ENCODE peak calls at places on chromosome 2, in six cellular contexts. One of them, this sample, is unnamed.

GRCh38 chr2:173831312-173832229 is 133.6 kb downstream of the SP3 start:
- DNase-seq in IMR-90: peak; percentile 68
- DNase-seq in NB4: peak; percentile 72
- DNase-seq in body of pancreas: peak; percentile 43
- DNase-seq in SJCRH30: no peak
- DNase-seq in mucosa of descending colon: peak; percentile 25
- DNase-seq in this sample: peak; percentile 21

GRCh38 chr2:69366-70344 is 23.4 kb upstream of the FAM110C start:
- DNase-seq in body of pancreas: peak; percentile 64
- DNase-seq in IMR-90: no peak
- DNase-seq in mucosa of descending colon: peak; percentile 76
- DNase-seq in SJCRH30: no peak
- DNase-seq in NB4: no peak
- DNase-seq in this sample: no peak

GRCh38 chr2:45439788-45440773 is 171.0 kb downstream of the SRBD1 start:
- DNase-seq in IMR-90: peak; percentile 45
- DNase-seq in SJCRH30: no peak
- DNase-seq in mucosa of descending colon: no peak
- DNase-seq in body of pancreas: no peak
- DNase-seq in NB4: no peak
- DNase-seq in this sample: no peak

GRCh38 chr2:2269989-2270562 is 61.0 kb downstream of the MYT1L start:
- DNase-seq in body of pancreas: no peak
- DNase-seq in NB4: no peak
- DNase-seq in mucosa of descending colon: no peak
- DNase-seq in IMR-90: no peak
- DNase-seq in SJCRH30: no peak
- DNase-seq in this sample: no peak

GRCh38 chr2:75627902-75628504 is 18.6 kb upstream of the MRPL19 start:
- DNase-seq in mucosa of descending colon: peak; percentile 72
- DNase-seq in NB4: peak; percentile 76
- DNase-seq in IMR-90: peak; percentile 80
- DNase-seq in SJCRH30: peak; percentile 72
- DNase-seq in body of pancreas: peak; percentile 88
- DNase-seq in this sample: peak; percentile 83

GRCh38 chr2:222904557-222905258 is 43.9 kb downstream of the ACSL3 start:
- DNase-seq in IMR-90: peak; percentile 97
- DNase-seq in body of pancreas: no peak
- DNase-seq in mucosa of descending colon: no peak
- DNase-seq in SJCRH30: no peak
- DNase-seq in NB4: no peak
- DNase-seq in this sample: no peak

GRCh38 chr2:88735853-88736252 is 44.4 kb downstream of the RPIA start:
- DNase-seq in NB4: peak; percentile 22
- DNase-seq in mucosa of descending colon: no peak
- DNase-seq in IMR-90: no peak
- DNase-seq in SJCRH30: no peak
- DNase-seq in body of pancreas: no peak
- DNase-seq in this sample: no peak

GRCh38 chr2:236036045-236036444 is 132.1 kb downstream of the GBX2 start:
- DNase-seq in SJCRH30: no peak
- DNase-seq in body of pancreas: no peak
- DNase-seq in IMR-90: no peak
- DNase-seq in NB4: no peak
- DNase-seq in mucosa of descending colon: no peak
- DNase-seq in this sample: no peak

GRCh38 chr2:38013158-38013752 is 62.7 kb downstream of the CYP1B1 start:
- DNase-seq in IMR-90: peak; percentile 53
- DNase-seq in NB4: peak; percentile 19
- DNase-seq in body of pancreas: no peak
- DNase-seq in mucosa of descending colon: no peak
- DNase-seq in SJCRH30: no peak
- DNase-seq in this sample: no peak

GRCh38 chr2:8691859-8692437 is 10.1 kb downstream of the ID2 start:
- DNase-seq in IMR-90: no peak
- DNase-seq in mucosa of descending colon: no peak
- DNase-seq in NB4: no peak
- DNase-seq in body of pancreas: no peak
- DNase-seq in SJCRH30: no peak
- DNase-seq in this sample: no peak

GRCh38 chr2:215664847-215665525 is 229.1 kb upstream of the FN1 start:
- DNase-seq in body of pancreas: no peak
- DNase-seq in IMR-90: peak; percentile 93
- DNase-seq in NB4: peak; percentile 90
- DNase-seq in SJCRH30: no peak
- DNase-seq in mucosa of descending colon: no peak
- DNase-seq in this sample: peak; percentile 91

GRCh38 chr2:158665536-158666302 is 129.4 kb upstream of the DAPL1 start:
- DNase-seq in NB4: no peak
- DNase-seq in SJCRH30: no peak
- DNase-seq in mucosa of descending colon: no peak
- DNase-seq in body of pancreas: no peak
- DNase-seq in IMR-90: peak; percentile 76
- DNase-seq in this sample: no peak

GRCh38 chr2:108260773-108261172 is 21.0 kb downstream of the SULT1C3 start:
- DNase-seq in body of pancreas: no peak
- DNase-seq in NB4: no peak
- DNase-seq in SJCRH30: no peak
- DNase-seq in IMR-90: no peak
- DNase-seq in mucosa of descending colon: no peak
- DNase-seq in this sample: no peak

GRCh38 chr2:160308476-160308875 is 108.4 kb upstream of the ITGB6 start:
- DNase-seq in IMR-90: no peak
- DNase-seq in mucosa of descending colon: no peak
- DNase-seq in NB4: no peak
- DNase-seq in SJCRH30: no peak
- DNase-seq in body of pancreas: peak; percentile 13
- DNase-seq in this sample: no peak

GRCh38 chr2:28610583-28611201 is 114.8 kb downstream of the PLB1 start:
- DNase-seq in NB4: peak; percentile 46
- DNase-seq in SJCRH30: no peak
- DNase-seq in mucosa of descending colon: no peak
- DNase-seq in body of pancreas: peak; percentile 41
- DNase-seq in IMR-90: peak; percentile 96
- DNase-seq in this sample: no peak

GRCh38 chr2:240463866-240464481 is 28.5 kb downstream of the GPC1 start:
- DNase-seq in IMR-90: no peak
- DNase-seq in NB4: no peak
- DNase-seq in mucosa of descending colon: no peak
- DNase-seq in SJCRH30: peak; percentile 4
- DNase-seq in body of pancreas: peak; percentile 6
- DNase-seq in this sample: no peak

GRCh38 chr2:11203480-11203879 is 48.2 kb downstream of the SLC66A3 start:
- DNase-seq in SJCRH30: no peak
- DNase-seq in body of pancreas: no peak
- DNase-seq in NB4: peak; percentile 73
- DNase-seq in IMR-90: peak; percentile 69
- DNase-seq in mucosa of descending colon: no peak
- DNase-seq in this sample: peak; percentile 29

GRCh38 chr2:240187989-240188590 is 47.6 kb upstream of the OTOS start:
- DNase-seq in SJCRH30: no peak
- DNase-seq in mucosa of descending colon: no peak
- DNase-seq in NB4: no peak
- DNase-seq in IMR-90: no peak
- DNase-seq in body of pancreas: no peak
- DNase-seq in this sample: no peak

GRCh38 chr2:188976545-188977268 is 2.5 kb downstream of the COL3A1 start:
- DNase-seq in IMR-90: peak; percentile 81
- DNase-seq in body of pancreas: peak; percentile 15
- DNase-seq in SJCRH30: no peak
- DNase-seq in mucosa of descending colon: no peak
- DNase-seq in NB4: no peak
- DNase-seq in this sample: peak; percentile 77
- H3K4me3 ChIP-seq in IMR-90: peak overlapping the region; percentile 62
- H3K4me3 ChIP-seq in body of pancreas: no peak overlapping the region
- H3K4me3 ChIP-seq in SJCRH30: no peak overlapping the region
- H3K4me3 ChIP-seq in mucosa of descending colon: no peak overlapping the region
- H3K4me3 ChIP-seq in NB4: no peak overlapping the region
- H3K4me3 ChIP-seq in this sample: no peak overlapping the region

GRCh38 chr2:120949027-120949956 is 213.6 kb downstream of the GLI2 start:
- DNase-seq in IMR-90: no peak
- DNase-seq in SJCRH30: peak; percentile 35
- DNase-seq in mucosa of descending colon: no peak
- DNase-seq in body of pancreas: peak; percentile 82
- DNase-seq in NB4: peak; percentile 44
- DNase-seq in this sample: no peak
- H3K4me3 ChIP-seq in IMR-90: no peak overlapping the region
- H3K4me3 ChIP-seq in SJCRH30: no peak overlapping the region
- H3K4me3 ChIP-seq in mucosa of descending colon: no peak overlapping the region
- H3K4me3 ChIP-seq in body of pancreas: no peak overlapping the region
- H3K4me3 ChIP-seq in NB4: no peak overlapping the region
- H3K4me3 ChIP-seq in this sample: no peak overlapping the region

DNA sequence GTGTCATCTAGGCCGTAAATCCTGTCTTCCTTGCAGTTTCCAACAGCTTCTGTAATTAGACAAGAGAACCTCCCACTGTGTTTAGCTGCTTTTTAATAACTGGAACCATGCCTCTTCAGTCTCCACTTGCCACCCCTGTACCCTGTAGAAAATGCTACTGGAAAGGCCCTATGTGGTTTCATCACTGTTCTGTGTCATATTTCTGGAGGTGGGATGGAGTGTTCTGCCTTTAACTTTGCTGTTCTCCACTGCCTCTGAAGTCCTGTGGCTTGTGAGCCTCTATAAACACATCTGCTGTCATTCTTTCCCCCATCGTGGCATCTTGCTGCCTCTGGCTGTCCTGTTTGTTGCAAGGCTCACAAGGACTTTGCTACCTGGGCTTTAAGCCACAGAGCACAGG is 17.9 kb downstream of the MGAT5 start:
- DNase-seq in mucosa of descending colon: no peak
- DNase-seq in body of pancreas: no peak
- DNase-seq in SJCRH30: no peak
- DNase-seq in NB4: no peak
- DNase-seq in IMR-90: no peak
- DNase-seq in this sample: peak; percentile 23
- H3K4me3 ChIP-seq in mucosa of descending colon: no peak overlapping the region
- H3K4me3 ChIP-seq in body of pancreas: no peak overlapping the region
- H3K4me3 ChIP-seq in SJCRH30: no peak overlapping the region
- H3K4me3 ChIP-seq in NB4: no peak overlapping the region
- H3K4me3 ChIP-seq in IMR-90: no peak overlapping the region
- H3K4me3 ChIP-seq in this sample: no peak overlapping the region

DNA sequence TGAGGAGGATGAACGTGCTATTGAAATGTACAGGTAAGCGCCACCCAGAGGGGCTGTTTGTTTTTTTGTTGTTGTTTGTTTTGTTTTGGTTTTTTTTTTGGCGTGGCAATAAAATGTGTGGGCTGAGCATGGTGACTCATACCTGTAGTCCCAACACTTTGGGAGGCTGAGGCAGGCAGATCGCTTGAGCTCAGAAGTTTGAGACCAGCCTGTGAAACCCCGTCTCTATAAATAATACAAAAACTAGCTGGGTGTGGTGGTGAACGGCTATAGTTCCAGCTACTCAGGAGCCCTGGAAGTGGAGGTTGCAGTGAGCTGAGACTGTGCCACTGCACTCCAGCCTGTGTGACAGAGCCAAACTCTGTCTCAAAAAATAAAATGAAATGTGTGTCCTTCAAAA is 6.2 kb downstream of the PDCL3 start:
- DNase-seq in mucosa of descending colon: no peak
- DNase-seq in IMR-90: no peak
- DNase-seq in NB4: no peak
- DNase-seq in SJCRH30: no peak
- DNase-seq in body of pancreas: no peak
- DNase-seq in this sample: no peak
- H3K4me3 ChIP-seq in mucosa of descending colon: no peak overlapping the region
- H3K4me3 ChIP-seq in IMR-90: no peak overlapping the region
- H3K4me3 ChIP-seq in NB4: no peak overlapping the region
- H3K4me3 ChIP-seq in SJCRH30: no peak overlapping the region
- H3K4me3 ChIP-seq in body of pancreas: no peak overlapping the region
- H3K4me3 ChIP-seq in this sample: no peak overlapping the region

DNA sequence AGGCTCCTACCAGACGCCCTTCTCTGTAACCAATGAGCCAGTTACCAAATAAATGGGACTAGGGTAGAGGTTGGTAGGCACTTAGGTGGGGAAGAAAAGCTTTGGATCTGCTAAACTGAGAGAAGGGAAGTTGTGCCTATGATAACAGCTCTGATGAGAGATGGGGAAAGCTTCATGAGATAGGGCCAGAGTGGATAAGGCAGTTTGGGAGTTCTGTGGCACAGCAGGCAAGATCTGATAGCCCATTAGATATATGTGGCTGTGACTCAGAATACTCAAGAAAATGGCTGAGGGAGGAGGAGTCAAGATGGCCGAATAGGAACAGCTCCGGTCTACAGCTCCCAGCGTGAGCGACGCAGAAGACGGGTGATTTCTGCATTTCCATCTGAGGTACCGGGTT is 99.8 kb downstream of the PDE11A start:
- DNase-seq in body of pancreas: no peak
- DNase-seq in IMR-90: no peak
- DNase-seq in mucosa of descending colon: no peak
- DNase-seq in SJCRH30: no peak
- DNase-seq in NB4: no peak
- DNase-seq in this sample: no peak
- H3K4me3 ChIP-seq in body of pancreas: no peak overlapping the region
- H3K4me3 ChIP-seq in IMR-90: no peak overlapping the region
- H3K4me3 ChIP-seq in mucosa of descending colon: no peak overlapping the region
- H3K4me3 ChIP-seq in SJCRH30: no peak overlapping the region
- H3K4me3 ChIP-seq in NB4: no peak overlapping the region
- H3K4me3 ChIP-seq in this sample: no peak overlapping the region

DNA sequence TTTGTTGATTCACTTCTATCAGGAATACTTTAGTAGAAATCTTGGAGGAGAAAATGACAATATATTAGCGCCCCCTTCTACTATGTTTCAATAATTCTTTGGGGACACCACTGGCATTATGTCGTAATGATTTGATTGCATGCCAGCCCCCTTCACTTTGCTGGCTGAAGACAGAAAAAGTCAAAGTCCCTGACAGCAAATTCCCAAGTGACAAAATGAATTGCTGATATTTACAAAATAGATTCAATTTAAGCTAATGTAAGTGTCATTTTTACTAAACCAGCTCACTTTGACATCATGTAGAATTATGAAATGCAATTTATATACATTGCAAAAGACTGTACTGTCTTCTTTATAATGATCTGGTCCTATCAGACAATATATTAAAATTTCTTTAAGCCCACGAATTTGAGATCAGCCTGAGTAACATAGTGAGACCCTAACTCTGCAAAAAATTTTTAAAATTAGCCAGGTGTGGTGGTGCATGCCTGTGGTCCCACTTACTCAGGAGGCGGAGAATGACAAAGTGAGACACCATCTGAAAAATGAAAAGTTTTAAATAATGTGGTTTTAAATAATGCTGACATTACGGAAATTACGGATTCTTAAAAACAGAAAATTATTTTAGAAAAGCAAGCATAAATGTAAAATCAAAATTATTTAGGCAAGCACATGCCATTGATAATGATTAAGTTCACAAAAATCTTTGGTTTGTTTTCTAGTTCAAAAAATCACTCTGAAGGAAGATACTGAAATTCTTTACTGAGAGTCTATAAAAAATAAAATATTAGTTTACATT is 520.1 kb upstream of the PKDCC start:
- DNase-seq in IMR-90: no peak
- DNase-seq in body of pancreas: no peak
- DNase-seq in mucosa of descending colon: no peak
- DNase-seq in NB4: no peak
- DNase-seq in SJCRH30: no peak
- DNase-seq in this sample: no peak
- H3K4me3 ChIP-seq in IMR-90: no peak overlapping the region
- H3K4me3 ChIP-seq in body of pancreas: no peak overlapping the region
- H3K4me3 ChIP-seq in mucosa of descending colon: no peak overlapping the region
- H3K4me3 ChIP-seq in NB4: no peak overlapping the region
- H3K4me3 ChIP-seq in SJCRH30: no peak overlapping the region
- H3K4me3 ChIP-seq in this sample: no peak overlapping the region

This sample was measured in A673.